ENCODE peak calls at places on chromosome 17, in eight cellular contexts. Y is GM23248, F is PC-9, X is fibroblast of lung, V is endothelial cell of umbilical vein, O is neural progenitor cell, P is H1, S is PC-3. R is an unnamed sample.

GRCh38 chr17:6455321-6455705 is 11.1 kb downstream of the PIMREG start:
- DNase-seq in Y (no peak), F (no peak), X (peak; percentile 28), V (no peak), O (peak; percentile 78), P (peak; percentile 73), S (no peak), R (no peak)

GRCh38 chr17:79500738-79501533 is 109.9 kb downstream of the RBFOX3 start:
- DNase-seq in Y (no peak), F (no peak), X (no peak), V (no peak), O (peak; percentile 29), P (no peak), S (no peak), R (no peak)

GRCh38 chr17:6507535-6507934 is 48.8 kb downstream of the PITPNM3 start:
- DNase-seq in Y (peak; percentile 98), F (peak; percentile 84), X (peak; percentile 55), V (peak; percentile 92), O (no peak), P (no peak), S (peak; percentile 90), R (peak; percentile 86)

GRCh38 chr17:2684549-2684948 is 27.0 kb downstream of the CLUH start:
- DNase-seq in Y (no peak), F (no peak), X (no peak), V (no peak), O (peak; percentile 35), P (no peak), S (no peak), R (no peak)

GRCh38 chr17:76498886-76499667 is 2.1 kb downstream of the RHBDF2 start:
- DNase-seq in Y (no peak), F (peak; percentile 26), X (no peak), V (no peak), O (no peak), P (no peak), S (peak; percentile 80), R (peak; percentile 40)

GRCh38 chr17:73821665-73822064 is 177.4 kb upstream of the SDK2 start:
- DNase-seq in Y (no peak), F (no peak), X (no peak), V (no peak), O (no peak), P (no peak), S (no peak), R (no peak)

GRCh38 chr17:29615492-29616299 is 7.0 kb downstream of the CORO6 start:
- DNase-seq in Y (peak; percentile 96), F (no peak), X (peak; percentile 82), V (peak; percentile 87), O (peak; percentile 94), P (peak; percentile 92), S (peak; percentile 76), R (peak; percentile 61)

GRCh38 chr17:17832040-17832363 is 4.8 kb downstream of the SREBF1 start:
- DNase-seq in Y (no peak), F (no peak), X (no peak), V (no peak), O (no peak), P (no peak), S (no peak), R (no peak)

GRCh38 chr17:54944796-54945195 is 23.7 kb downstream of the COX11 start:
- DNase-seq in Y (peak; percentile 49), F (no peak), X (no peak), V (no peak), O (no peak), P (no peak), S (no peak), R (no peak)

GRCh38 chr17:58184308-58184985 is 8.1 kb upstream of the EPX start:
- DNase-seq in Y (peak; percentile 60), F (peak; percentile 14), X (peak; percentile 21), V (no peak), O (peak; percentile 27), P (no peak), S (peak; percentile 81), R (peak; percentile 91)

GRCh38 chr17:50507871-50508572 is at the start of gene MYCBPAP:
- DNase-seq in Y (peak; percentile 91), F (peak; percentile 76), X (peak; percentile 83), V (peak; percentile 75), O (peak; percentile 96), P (peak; percentile 87), S (peak; percentile 61), R (no peak)

GRCh38 chr17:71033336-71033735 is 864.0 kb downstream of the KCNJ2 start:
- DNase-seq in Y (no peak), F (no peak), X (no peak), V (no peak), O (peak; percentile 79), P (no peak), S (no peak), R (no peak)

GRCh38 chr17:65703891-65704290 is 142.4 kb upstream of the AXIN2 start:
- DNase-seq in Y (no peak), F (no peak), X (no peak), V (no peak), O (no peak), P (no peak), S (no peak), R (no peak)

GRCh38 chr17:78645421-78646295 is 68.5 kb upstream of the DNAH17 start:
- DNase-seq in Y (peak; percentile 9), F (peak; percentile 19), X (peak; percentile 27), V (peak; percentile 10), O (no peak), P (no peak), S (peak; percentile 35), R (no peak)

GRCh38 chr17:740240-741055 is 8.1 kb downstream of the TLCD3A start:
- DNase-seq in Y (no peak), F (no peak), X (no peak), V (no peak), O (no peak), P (no peak), S (no peak), R (no peak)

GRCh38 chr17:77742579-77742978 is 215.9 kb upstream of the TNRC6C start:
- DNase-seq in Y (no peak), F (no peak), X (no peak), V (no peak), O (peak; percentile 95), P (no peak), S (no peak), R (no peak)

GRCh38 chr17:42783062-42783777 is 2.8 kb downstream of the WNK4 start:
- DNase-seq in Y (peak; percentile 87), F (peak; percentile 53), X (peak; percentile 37), V (peak; percentile 25), O (no peak), P (no peak), S (peak; percentile 91), R (peak; percentile 77)

GRCh38 chr17:22411185-22411784 is 719.0 kb downstream of the KCNJ18 start:
- DNase-seq in Y (no peak), F (no peak), X (no peak), V (no peak), O (no peak), P (no peak), S (no peak), R (no peak)

GRCh38 chr17:67151717-67152116 is 93.3 kb downstream of the HELZ start:
- DNase-seq in Y (peak; percentile 78), F (no peak), X (peak; percentile 36), V (no peak), O (no peak), P (no peak), S (peak; percentile 93), R (peak; percentile 85)

GRCh38 chr17:79789943-79790804 is 6.7 kb downstream of the CBX8 start:
- DNase-seq in Y (peak; percentile 64), F (peak; percentile 50), X (no peak), V (no peak), O (peak; percentile 84), P (no peak), S (peak; percentile 65), R (no peak)

GRCh38 chr17:39596543-39597267 is 11.0 kb downstream of the NEUROD2 start:
- DNase-seq in Y (no peak), F (no peak), X (no peak), V (no peak), O (no peak), P (peak; percentile 53), S (no peak), R (no peak)
- TF ChIP-seq EZH2 in Y (no peak), F (no peak), X (peak; percentile 84), V (peak; percentile 83), O (peak; percentile 94), P (peak; percentile 90), S (no peak), R (peak; percentile 73)

DNA sequence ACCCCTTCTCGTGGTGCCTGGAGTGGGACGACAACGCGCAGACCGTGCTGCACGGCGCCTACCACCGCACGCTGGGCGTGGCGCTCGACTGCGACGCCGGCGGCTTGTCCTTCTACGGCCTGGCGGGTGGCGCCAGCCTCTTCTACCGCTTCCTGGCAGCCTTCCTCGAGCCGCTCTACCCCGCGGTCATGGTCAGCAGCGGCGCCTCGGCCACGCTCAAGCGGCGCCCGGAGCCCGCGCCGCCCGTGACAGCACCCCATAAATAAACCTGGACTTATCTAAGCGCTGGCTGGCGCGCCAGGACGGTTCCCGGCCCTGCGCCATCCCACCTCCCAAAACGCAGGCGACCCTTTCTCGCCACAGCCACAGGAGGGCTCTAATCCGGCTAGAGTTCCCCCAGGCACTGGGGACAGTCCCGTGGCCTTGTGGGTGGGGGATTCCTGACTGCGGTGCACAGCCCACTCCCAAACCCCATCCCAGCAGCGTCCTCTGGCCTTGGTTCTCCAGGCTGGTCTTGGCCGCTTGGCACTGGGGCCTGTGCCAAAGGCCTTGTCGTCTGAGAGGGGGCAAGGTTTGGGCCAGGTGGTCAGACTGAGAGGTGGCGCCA is 10.2 kb upstream of the SLC16A5 start:
- DNase-seq in Y (peak; percentile 47), F (peak; percentile 55), X (no peak), V (peak; percentile 58), O (no peak), P (no peak), S (no peak), R (no peak)
- TF ChIP-seq EZH2 in Y (no peak), F (no peak), X (no peak), V (no peak), O (no peak), P (no peak), S (no peak), R (no peak)

GRCh38 chr17:44967026-44967906 is 837 bp downstream of the C1QL1 start:
- DNase-seq in Y (no peak), F (no peak), X (no peak), V (no peak), O (peak; percentile 34), P (peak; percentile 75), S (no peak), R (no peak)
- TF ChIP-seq EZH2 in Y (peak; percentile 67), F (no peak), X (peak; percentile 100), V (peak; percentile 100), O (peak; percentile 99), P (peak; percentile 94), S (no peak), R (peak; percentile 69)

GRCh38 chr17:48624118-48624517 is 2.0 kb downstream of the HOXB9 start:
- DNase-seq in Y (no peak), F (no peak), X (no peak), V (no peak), O (no peak), P (no peak), S (no peak), R (no peak)

GRCh38 chr17:48626202-48626469 is at the start of gene HOXB9:
- DNase-seq in Y (no peak), F (no peak), X (no peak), V (no peak), O (no peak), P (no peak), S (no peak), R (no peak)

GRCh38 chr17:48624544-48625501 is 1.3 kb downstream of the HOXB9 start:
- DNase-seq in Y (peak; percentile 44), F (no peak), X (no peak), V (no peak), O (peak; percentile 65), P (peak; percentile 80), S (peak; percentile 57), R (no peak)

GRCh38 chr17:48626470-48627241 is 498 bp upstream of the HOXB9 start:
- DNase-seq in Y (peak; percentile 51), F (no peak), X (no peak), V (peak; percentile 22), O (peak; percentile 52), P (no peak), S (peak; percentile 65), R (no peak)

GRCh38 chr17:48625502-48626201 is 506 bp downstream of the HOXB9 start:
- DNase-seq in Y (peak; percentile 55), F (peak; percentile 68), X (no peak), V (peak; percentile 35), O (peak; percentile 63), P (peak; percentile 77), S (peak; percentile 77), R (peak; percentile 56)
- TF ChIP-seq EZH2 in Y (peak; percentile 99), F (no peak), X (peak; percentile 82), V (no peak), O (peak; percentile 95), P (peak; percentile 69), S (no peak), R (peak; percentile 36)

R was measured in mammary epithelial cell.